ENCODE peak calls at places on chromosome 12, in eight cellular contexts. X is heart left ventricle, E is stomach, D is astrocyte of the spinal cord, C is right lobe of liver, N is breast epithelium, H is fibroblast of pulmonary artery, I is astrocyte of the cerebellum. Z is an unnamed sample.

GRCh38 chr12:124828264-124829007 is 35.2 kb downstream of the SCARB1 start:
- DNase-seq in X (no peak), E (peak), D (peak), C (peak), N (peak), H (no peak), I (peak), Z (peak)

GRCh38 chr12:92629349-92630065 is 73.3 kb upstream of the PLEKHG7 start:
- DNase-seq in X (no peak), E (peak), D (peak), C (no peak), N (no peak), H (peak), I (peak), Z (no peak)

GRCh38 chr12:113479578-113480335 is 8.1 kb upstream of the LHX5 start:
- DNase-seq in X (no peak), E (no peak), D (peak), C (no peak), N (no peak), H (peak), I (peak), Z (peak)

GRCh38 chr12:112928978-112929377 is 9.3 kb upstream of the OAS3 start:
- DNase-seq in X (no peak), E (no peak), D (no peak), C (no peak), N (no peak), H (no peak), I (no peak), Z (no peak)

GRCh38 chr12:120261951-120262851 is 3.3 kb downstream of the PXN start:
- DNase-seq in X (no peak), E (no peak), D (no peak), C (no peak), N (no peak), H (no peak), I (peak), Z (peak)

GRCh38 chr12:52582971-52583456 is 9.4 kb upstream of the KRT74 start:
- DNase-seq in X (no peak), E (peak), D (peak), C (peak), N (peak), H (peak), I (peak), Z (peak)

GRCh38 chr12:5230861-5231260 is 187.2 kb downstream of the KCNA5 start:
- DNase-seq in X (no peak), E (no peak), D (no peak), C (no peak), N (no peak), H (no peak), I (no peak), Z (peak)

GRCh38 chr12:113142173-113142885 is 6.8 kb upstream of the RASAL1 start:
- DNase-seq in X (peak), E (peak), D (no peak), C (peak), N (peak), H (no peak), I (no peak), Z (no peak)

GRCh38 chr12:56084958-56085543 is 5.1 kb downstream of the ERBB3 start:
- DNase-seq in X (no peak), E (peak), D (no peak), C (peak), N (no peak), H (no peak), I (no peak), Z (peak)
- TF ChIP-seq CTCF in X (peak), E (peak), D (peak), C (peak), N (no peak), H (peak), I (peak), Z (peak)

GRCh38 chr12:10179871-10180270 is 1.0 kb downstream of the TMEM52B start:
- DNase-seq in X (no peak), E (no peak), D (no peak), C (no peak), N (no peak), H (no peak), I (no peak), Z (peak)
- H3K4me3 ChIP-seq in X (no peak), E (no peak), D (no peak), C (no peak), N (no peak), H (no peak), I (no peak), Z (no peak)

GRCh38 chr12:68665016-68665569 is 21.7 kb upstream of the NUP107 start:
- DNase-seq in X (no peak), E (no peak), D (no peak), C (no peak), N (no peak), H (peak), I (no peak), Z (no peak)
- TF ChIP-seq CTCF in X (peak), E (no peak), D (no peak), C (peak), N (no peak), H (no peak), I (no peak), Z (no peak)

GRCh38 chr12:110686294-110686903 is 2.5 kb downstream of the HVCN1 start:
- DNase-seq in X (no peak), E (no peak), D (no peak), C (no peak), N (no peak), H (no peak), I (no peak), Z (no peak)
- H3K4me3 ChIP-seq in X (no peak), E (no peak), D (no peak), C (no peak), N (no peak), H (no peak), I (no peak), Z (no peak)

GRCh38 chr12:104747330-104747729 is 210.8 kb downstream of the SLC41A2 start:
- DNase-seq in X (no peak), E (no peak), D (no peak), C (no peak), N (no peak), H (no peak), I (no peak), Z (no peak)
- TF ChIP-seq CTCF in X (no peak), E (no peak), D (no peak), C (no peak), N (no peak), H (no peak), I (no peak), Z (no peak)

Z was measured in epithelial cell of esophagus.